ENCODE peak calls at places on chromosomes 5 and 9, in seven cellular contexts. T is OCI-LY7, M is keratinocyte, B is transverse colon, H is heart left ventricle, A is Peyer's patch, W is A673. O is an unnamed sample. For H3K4me1 and H3K9me3, the result is how much of the 10 kb centered on the place peaks cover.

GRCh38 chr9:134698587-134699342 is 57.2 kb downstream of the COL5A1 start:
- DNase-seq in T (peak), M (no peak), B (peak), H (peak), A (peak), W (peak), O (peak)

GRCh38 chr5:38888023-38888422 is 42.2 kb downstream of the OSMR start:
- DNase-seq in T (no peak), M (no peak), B (no peak), H (no peak), A (no peak), W (peak), O (no peak)

GRCh38 chr9:136543830-136544548 is 1.9 kb downstream of the NOTCH1 start:
- DNase-seq in T (no peak), M (no peak), B (peak), H (peak), A (peak), W (no peak), O (peak)

GRCh38 chr9:120714846-120715231 is 569 bp upstream of the MEGF9 start:
- DNase-seq in T (no peak), M (no peak), B (no peak), H (peak), A (no peak), W (no peak), O (no peak)

GRCh38 chr5:88643315-88643714 is 239.7 kb downstream of the MEF2C start:
- DNase-seq in T (no peak), M (no peak), B (no peak), H (no peak), A (no peak), W (no peak), O (no peak)

GRCh38 chr9:113355197-113355596 is 5.9 kb downstream of the BSPRY start:
- DNase-seq in T (peak), M (no peak), B (no peak), H (no peak), A (peak), W (peak), O (no peak)

GRCh38 chr9:98603821-98604383 is 104.8 kb downstream of the GABBR2 start:
- DNase-seq in T (no peak), M (no peak), B (no peak), H (no peak), A (no peak), W (no peak), O (no peak)

GRCh38 chr5:88875609-88876234 is 7.3 kb downstream of the MEF2C start:
- DNase-seq in T (peak), M (no peak), B (no peak), H (no peak), A (no peak), W (no peak), O (peak)

GRCh38 chr5:74954919-74955318 is 88.7 kb upstream of the FAM169A start:
- DNase-seq in T (no peak), M (no peak), B (no peak), H (no peak), A (no peak), W (no peak), O (no peak)

GRCh38 chr5:84494453-84494852 is 109.8 kb upstream of the EDIL3 start:
- DNase-seq in T (no peak), M (no peak), B (no peak), H (no peak), A (no peak), W (no peak), O (no peak)

GRCh38 chr5:37710965-37711364 is 128.9 kb downstream of the GDNF start:
- DNase-seq in T (no peak), M (no peak), B (no peak), H (no peak), A (no peak), W (no peak), O (no peak)

GRCh38 chr9:15837079-15837679 is 284.3 kb downstream of the CCDC171 start:
- DNase-seq in T (peak), M (no peak), B (no peak), H (no peak), A (peak), W (peak), O (peak)

GRCh38 chr5:147407094-147407681 is 102.7 kb downstream of the DPYSL3 start:
- DNase-seq in T (no peak), M (no peak), B (no peak), H (no peak), A (no peak), W (no peak), O (no peak)

GRCh38 chr9:115396071-115396529 is 278.1 kb upstream of the TNC start:
- DNase-seq in T (no peak), M (no peak), B (no peak), H (no peak), A (no peak), W (peak), O (no peak)

GRCh38 chr5:100749771-100750284 is 153.3 kb downstream of the ST8SIA4 start:
- DNase-seq in T (no peak), M (no peak), B (no peak), H (no peak), A (no peak), W (no peak), O (no peak)

GRCh38 chr9:97900738-97901565 is 21.3 kb downstream of the TRMO start:
- DNase-seq in T (peak), M (peak), B (no peak), H (no peak), A (peak), W (peak), O (peak)

GRCh38 chr5:109859537-109859936 is 169.8 kb downstream of the MAN2A1 start:
- DNase-seq in T (no peak), M (no peak), B (no peak), H (no peak), A (no peak), W (no peak), O (no peak)

GRCh38 chr9:26234865-26235264 is 556.6 kb upstream of the TUSC1 start:
- DNase-seq in T (no peak), M (no peak), B (no peak), H (no peak), A (no peak), W (no peak), O (no peak)

GRCh38 chr5:37921452-37921851 is 81.6 kb upstream of the GDNF start:
- DNase-seq in T (no peak), M (no peak), B (no peak), H (no peak), A (no peak), W (peak), O (no peak)

GRCh38 chr5:1325191-1325741 is 19.6 kb downstream of the CLPTM1L start:
- DNase-seq in T (no peak), M (no peak), B (no peak), H (peak), A (peak), W (no peak), O (no peak)

GRCh38 chr5:116626272-116626723 is 51.7 kb upstream of the SEMA6A start:
- DNase-seq in T (no peak), M (peak), B (peak), H (peak), A (peak), W (peak), O (peak)

GRCh38 chr5:79842006-79842881 is 148.8 kb downstream of the MTX3 start:
- DNase-seq in T (no peak), M (no peak), B (no peak), H (no peak), A (no peak), W (no peak), O (no peak)

GRCh38 chr5:150544606-150545219 is 36.8 kb downstream of the NDST1 start:
- DNase-seq in T (peak), M (no peak), B (peak), H (peak), A (peak), W (peak), O (peak)

GRCh38 chr9:68795411-68795810 is 90.4 kb downstream of the PIP5K1B start:
- DNase-seq in T (no peak), M (no peak), B (no peak), H (no peak), A (no peak), W (no peak), O (no peak)

GRCh38 chr9:68800836-68801235 is 95.8 kb downstream of the PIP5K1B start:
- DNase-seq in T (no peak), M (no peak), B (no peak), H (no peak), A (no peak), W (no peak), O (no peak)

GRCh38 chr9:68794898-68795297 is 89.9 kb downstream of the PIP5K1B start:
- DNase-seq in T (no peak), M (no peak), B (no peak), H (no peak), A (no peak), W (no peak), O (no peak)

GRCh38 chr9:68797116-68797515 is 92.1 kb downstream of the PIP5K1B start:
- DNase-seq in T (no peak), M (no peak), B (no peak), H (no peak), A (no peak), W (no peak), O (no peak)

DNA sequence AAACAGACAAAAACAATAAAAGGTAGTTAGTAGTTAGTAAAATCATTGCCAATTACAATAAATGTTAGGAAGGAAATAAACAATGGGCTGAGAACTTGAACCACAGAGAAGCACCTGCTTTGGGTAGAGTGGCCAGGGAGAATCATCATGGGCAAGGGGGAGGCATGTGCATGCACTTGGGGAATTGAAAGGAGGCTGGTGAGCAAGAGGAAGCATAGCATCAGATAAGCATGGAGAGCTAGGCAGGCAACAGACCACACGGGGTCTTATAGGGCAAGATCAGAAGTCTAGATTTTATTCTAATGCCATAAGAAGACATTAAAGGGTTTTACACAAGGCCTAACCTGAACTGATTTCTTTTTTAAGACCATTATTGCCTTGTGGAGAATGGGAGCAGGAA is 93.4 kb downstream of the PIP5K1B start:
- DNase-seq in T (no peak), M (no peak), B (no peak), H (no peak), A (no peak), W (no peak), O (no peak)
- H3K4me1 ChIP-seq in T (under half), M (under half), B (under half), H (under half), A (under half), W (under half), O (under half)

GRCh38 chr5:92885950-92886349 is 695.1 kb downstream of the NR2F1-AS1 start:
- DNase-seq in T (no peak), M (no peak), B (no peak), H (no peak), A (no peak), W (no peak), O (no peak)
- TF ChIP-seq CTCF in T (no peak), M (peak), B (no peak), H (peak), A (no peak), W (no peak), O (no peak)

GRCh38 chr5:4058899-4059298 is 463.3 kb downstream of the IRX1 start:
- DNase-seq in T (no peak), M (no peak), B (no peak), H (peak), A (peak), W (no peak), O (no peak)

GRCh38 chr5:4050203-4050602 is 454.6 kb downstream of the IRX1 start:
- DNase-seq in T (peak), M (no peak), B (no peak), H (no peak), A (no peak), W (no peak), O (no peak)

GRCh38 chr5:4048398-4048797 is 452.8 kb downstream of the IRX1 start:
- DNase-seq in T (no peak), M (no peak), B (no peak), H (no peak), A (no peak), W (no peak), O (no peak)

GRCh38 chr5:4054092-4054491 is 458.5 kb downstream of the IRX1 start:
- DNase-seq in T (no peak), M (no peak), B (no peak), H (peak), A (no peak), W (no peak), O (no peak)

GRCh38 chr5:4053111-4053510 is 457.5 kb downstream of the IRX1 start:
- DNase-seq in T (no peak), M (no peak), B (no peak), H (no peak), A (no peak), W (no peak), O (no peak)
- H3K9me3 ChIP-seq in T (under half), M (under half), B (under half), H (under half), A (under half), W (under half), O (under half)

DNA sequence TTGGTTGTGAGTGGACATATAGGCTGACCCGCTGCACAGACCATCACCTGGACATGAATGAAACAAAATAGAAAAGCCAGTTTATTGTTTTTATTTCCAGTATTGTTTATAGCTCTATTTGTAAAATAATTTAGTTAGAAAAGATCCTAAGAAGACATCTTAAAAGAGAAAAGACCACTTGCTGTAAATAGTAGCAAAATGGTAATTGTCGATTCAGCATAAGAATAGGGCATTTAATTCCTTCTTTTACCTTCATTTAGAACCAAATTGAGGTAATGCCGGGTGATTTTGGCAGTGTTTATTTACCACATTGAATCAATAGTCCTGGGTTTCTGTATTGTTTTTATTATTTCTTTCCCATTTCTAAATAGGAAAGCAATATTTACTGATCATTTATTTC is 7.4 kb downstream of the TARS1 start:
- DNase-seq in T (no peak), M (no peak), B (no peak), H (no peak), A (no peak), W (no peak), O (no peak)
- H3K4me1 ChIP-seq in T (under half), M (under half), B (under half), H (under half), A (under half), W (under half), O (under half)

GRCh38 chr5:156929366-156929948 is 33.6 kb downstream of the TIMD4 start:
- DNase-seq in T (no peak), M (no peak), B (no peak), H (no peak), A (no peak), W (no peak), O (no peak)

GRCh38 chr5:156936972-156937371 is 26.1 kb downstream of the TIMD4 start:
- DNase-seq in T (peak), M (no peak), B (no peak), H (no peak), A (no peak), W (no peak), O (no peak)

GRCh38 chr5:156934450-156935211 is 28.4 kb downstream of the TIMD4 start:
- DNase-seq in T (peak), M (no peak), B (peak), H (no peak), A (peak), W (peak), O (peak)
- TF ChIP-seq CTCF in T (peak), M (no peak), B (peak), H (peak), A (peak), W (peak), O (peak)

DNA sequence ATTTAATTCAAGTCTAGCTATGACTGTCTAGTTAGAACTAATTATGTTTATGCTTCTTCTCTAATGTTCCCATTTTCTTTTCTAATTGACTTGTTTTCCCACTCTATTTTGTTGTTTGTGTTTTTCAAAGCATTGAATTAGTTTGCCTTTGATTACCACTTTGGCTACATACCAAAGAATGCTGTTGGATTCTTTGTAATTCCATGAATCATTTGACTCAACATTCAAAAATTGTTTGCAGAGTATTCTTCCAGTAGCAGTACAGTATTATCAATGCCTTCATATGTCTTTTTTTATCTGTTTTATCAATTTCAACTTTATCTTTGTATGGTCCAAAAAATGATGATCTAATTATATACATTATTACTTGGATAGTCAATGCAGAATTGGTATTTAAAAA is 288.7 kb downstream of the RFX3 start:
- DNase-seq in T (no peak), M (no peak), B (no peak), H (no peak), A (no peak), W (no peak), O (no peak)
- H3K9me3 ChIP-seq in T (under half), M (under half), B (under half), H (under half), A (under half), W (under half), O (under half)